ENCODE peak calls at places on chromosomes 6 and 20, in nine cellular contexts. One of them, this sample, is unnamed.

GRCh38 chr6:69917834-69918233 is 51.5 kb downstream of the COL19A1 start:
- DNase-seq in IMR-90: peak; percentile 77
- DNase-seq in spleen: no peak
- DNase-seq in cardiac muscle cell: no peak
- DNase-seq in psoas muscle: peak; percentile 29
- DNase-seq in CD8-positive, alpha-beta T cell: no peak
- DNase-seq in GM20000: peak; percentile 3
- DNase-seq in tibial nerve: no peak
- DNase-seq in NB4: peak; percentile 73
- DNase-seq in this sample: no peak

GRCh38 chr6:5338177-5338960 is 77.1 kb downstream of the FARS2 start:
- DNase-seq in NB4: no peak
- DNase-seq in CD8-positive, alpha-beta T cell: no peak
- DNase-seq in cardiac muscle cell: no peak
- DNase-seq in spleen: no peak
- DNase-seq in IMR-90: no peak
- DNase-seq in tibial nerve: no peak
- DNase-seq in GM20000: peak; percentile 36
- DNase-seq in psoas muscle: no peak
- DNase-seq in this sample: no peak

GRCh38 chr6:30591008-30591407 is 19.8 kb downstream of the ABCF1 start:
- DNase-seq in psoas muscle: no peak
- DNase-seq in tibial nerve: no peak
- DNase-seq in IMR-90: peak; percentile 72
- DNase-seq in GM20000: no peak
- DNase-seq in cardiac muscle cell: no peak
- DNase-seq in NB4: no peak
- DNase-seq in CD8-positive, alpha-beta T cell: no peak
- DNase-seq in spleen: no peak
- DNase-seq in this sample: no peak

GRCh38 chr6:143264291-143264834 is 186.1 kb downstream of the ADAT2 start:
- DNase-seq in cardiac muscle cell: no peak
- DNase-seq in GM20000: no peak
- DNase-seq in psoas muscle: no peak
- DNase-seq in CD8-positive, alpha-beta T cell: no peak
- DNase-seq in tibial nerve: no peak
- DNase-seq in IMR-90: no peak
- DNase-seq in spleen: no peak
- DNase-seq in NB4: no peak
- DNase-seq in this sample: no peak

GRCh38 chr20:59589051-59589450 is 15.3 kb upstream of the PHACTR3 start:
- DNase-seq in IMR-90: no peak
- DNase-seq in tibial nerve: no peak
- DNase-seq in spleen: peak; percentile 33
- DNase-seq in cardiac muscle cell: no peak
- DNase-seq in psoas muscle: no peak
- DNase-seq in NB4: no peak
- DNase-seq in CD8-positive, alpha-beta T cell: no peak
- DNase-seq in GM20000: no peak
- DNase-seq in this sample: peak; percentile 6

GRCh38 chr6:67615796-67616195 is 1019.3 kb upstream of the ADGRB3 start:
- DNase-seq in GM20000: no peak
- DNase-seq in cardiac muscle cell: no peak
- DNase-seq in tibial nerve: no peak
- DNase-seq in spleen: no peak
- DNase-seq in CD8-positive, alpha-beta T cell: no peak
- DNase-seq in IMR-90: peak; percentile 19
- DNase-seq in psoas muscle: no peak
- DNase-seq in NB4: no peak
- DNase-seq in this sample: no peak

GRCh38 chr6:35296931-35297330 is 687 bp upstream of the DEF6 start:
- DNase-seq in GM20000: no peak
- DNase-seq in CD8-positive, alpha-beta T cell: no peak
- DNase-seq in cardiac muscle cell: no peak
- DNase-seq in psoas muscle: no peak
- DNase-seq in IMR-90: no peak
- DNase-seq in NB4: no peak
- DNase-seq in spleen: no peak
- DNase-seq in tibial nerve: no peak
- DNase-seq in this sample: no peak

GRCh38 chr6:36979343-36979742 is 6.7 kb downstream of the MTCH1 start:
- DNase-seq in cardiac muscle cell: peak; percentile 41
- DNase-seq in psoas muscle: peak; percentile 78
- DNase-seq in spleen: no peak
- DNase-seq in GM20000: no peak
- DNase-seq in tibial nerve: no peak
- DNase-seq in CD8-positive, alpha-beta T cell: peak; percentile 61
- DNase-seq in NB4: no peak
- DNase-seq in IMR-90: peak; percentile 41
- DNase-seq in this sample: no peak

GRCh38 chr6:107128577-107128976 is 13.3 kb upstream of the BEND3 start:
- DNase-seq in spleen: no peak
- DNase-seq in CD8-positive, alpha-beta T cell: no peak
- DNase-seq in GM20000: no peak
- DNase-seq in cardiac muscle cell: peak; percentile 24
- DNase-seq in IMR-90: no peak
- DNase-seq in NB4: no peak
- DNase-seq in tibial nerve: no peak
- DNase-seq in psoas muscle: no peak
- DNase-seq in this sample: no peak

GRCh38 chr6:45423111-45423900 is 45.6 kb upstream of the SUPT3H start:
- DNase-seq in psoas muscle: peak; percentile 70
- DNase-seq in spleen: peak; percentile 89
- DNase-seq in GM20000: peak; percentile 33
- DNase-seq in IMR-90: no peak
- DNase-seq in NB4: peak; percentile 88
- DNase-seq in CD8-positive, alpha-beta T cell: no peak
- DNase-seq in tibial nerve: peak; percentile 38
- DNase-seq in cardiac muscle cell: peak; percentile 35
- DNase-seq in this sample: peak; percentile 39

GRCh38 chr6:45422541-45423110 is 44.9 kb upstream of the SUPT3H start:
- DNase-seq in psoas muscle: peak; percentile 64
- DNase-seq in spleen: peak; percentile 91
- DNase-seq in CD8-positive, alpha-beta T cell: peak; percentile 77
- DNase-seq in NB4: peak; percentile 77
- DNase-seq in cardiac muscle cell: peak; percentile 36
- DNase-seq in GM20000: peak; percentile 34
- DNase-seq in tibial nerve: no peak
- DNase-seq in IMR-90: peak; percentile 55
- DNase-seq in this sample: peak; percentile 50

GRCh38 chr6:45420083-45420908 is 42.6 kb upstream of the SUPT3H start:
- DNase-seq in psoas muscle: no peak
- DNase-seq in cardiac muscle cell: no peak
- DNase-seq in tibial nerve: no peak
- DNase-seq in GM20000: no peak
- DNase-seq in CD8-positive, alpha-beta T cell: peak; percentile 72
- DNase-seq in spleen: peak; percentile 77
- DNase-seq in NB4: peak; percentile 82
- DNase-seq in IMR-90: peak; percentile 64
- DNase-seq in this sample: no peak

GRCh38 chr6:45420909-45421699 is 43.4 kb upstream of the SUPT3H start:
- DNase-seq in CD8-positive, alpha-beta T cell: no peak
- DNase-seq in spleen: no peak
- DNase-seq in psoas muscle: no peak
- DNase-seq in GM20000: peak; percentile 43
- DNase-seq in NB4: no peak
- DNase-seq in cardiac muscle cell: no peak
- DNase-seq in tibial nerve: no peak
- DNase-seq in IMR-90: no peak
- DNase-seq in this sample: no peak

DNA sequence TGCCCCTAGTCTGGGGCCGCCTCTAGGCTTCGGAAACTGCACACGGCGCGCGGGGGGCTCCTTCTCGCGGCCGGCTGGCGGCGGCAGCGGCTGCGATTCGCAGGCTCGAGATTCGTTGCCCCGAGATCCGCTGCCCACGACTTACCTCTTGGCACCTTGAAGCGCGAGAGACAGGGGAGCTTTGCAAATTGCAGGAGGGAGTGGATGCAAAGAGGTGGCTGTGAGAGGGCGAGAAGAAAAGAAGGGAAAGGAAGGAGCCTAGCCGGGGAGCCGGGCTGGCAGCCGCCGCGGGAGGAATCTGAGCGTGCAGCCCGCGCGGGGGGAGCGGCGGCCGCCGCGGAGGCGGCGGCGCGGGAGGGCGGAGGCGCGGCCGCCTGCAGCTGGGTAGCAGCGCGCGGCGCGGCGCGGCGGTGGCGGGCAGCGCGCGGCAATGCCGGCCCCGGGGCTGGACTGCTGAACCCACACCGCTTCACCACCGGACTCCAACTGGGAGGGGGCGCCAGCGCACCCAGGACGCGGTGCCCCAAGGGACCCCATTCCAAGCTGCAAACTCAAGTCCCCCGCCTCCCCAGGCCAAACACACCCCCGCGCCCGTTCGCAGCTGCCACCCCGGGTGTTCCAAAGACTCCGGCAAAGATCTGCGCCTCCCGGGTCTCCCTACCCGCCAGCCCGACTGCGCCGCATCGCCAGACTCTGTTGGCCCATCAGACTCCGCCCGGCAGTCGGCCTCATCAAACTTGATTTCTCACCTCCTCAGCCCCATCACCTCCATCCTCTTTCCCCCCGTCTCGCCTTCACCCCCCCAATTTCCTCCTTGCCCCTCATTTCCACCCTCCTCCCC is 44.2 kb upstream of the SUPT3H start:
- DNase-seq in psoas muscle: peak; percentile 79
- DNase-seq in GM20000: peak; percentile 62
- DNase-seq in tibial nerve: peak; percentile 58
- DNase-seq in spleen: peak; percentile 90
- DNase-seq in IMR-90: peak; percentile 67
- DNase-seq in NB4: peak; percentile 95
- DNase-seq in cardiac muscle cell: peak; percentile 62
- DNase-seq in CD8-positive, alpha-beta T cell: peak; percentile 39
- DNase-seq in this sample: peak; percentile 58
- TF ChIP-seq CTCF in psoas muscle: no peak
- TF ChIP-seq CTCF in GM20000: no peak
- TF ChIP-seq CTCF in tibial nerve: peak; percentile 39
- TF ChIP-seq CTCF in spleen: no peak
- TF ChIP-seq CTCF in IMR-90: peak; percentile 38
- TF ChIP-seq CTCF in NB4: peak; percentile 23
- TF ChIP-seq CTCF in cardiac muscle cell: peak; percentile 46
- TF ChIP-seq CTCF in CD8-positive, alpha-beta T cell: no peak
- TF ChIP-seq CTCF in this sample: no peak

GRCh38 chr6:163709693-163710092 is 295.2 kb downstream of the QKI start:
- DNase-seq in spleen: no peak
- DNase-seq in psoas muscle: no peak
- DNase-seq in IMR-90: no peak
- DNase-seq in cardiac muscle cell: no peak
- DNase-seq in NB4: peak; percentile 46
- DNase-seq in GM20000: no peak
- DNase-seq in tibial nerve: no peak
- DNase-seq in CD8-positive, alpha-beta T cell: no peak
- DNase-seq in this sample: no peak

GRCh38 chr6:163709255-163709654 is 294.7 kb downstream of the QKI start:
- DNase-seq in tibial nerve: no peak
- DNase-seq in IMR-90: no peak
- DNase-seq in spleen: no peak
- DNase-seq in CD8-positive, alpha-beta T cell: no peak
- DNase-seq in NB4: no peak
- DNase-seq in cardiac muscle cell: no peak
- DNase-seq in psoas muscle: no peak
- DNase-seq in GM20000: no peak
- DNase-seq in this sample: no peak

GRCh38 chr6:163711615-163712568 is 297.4 kb downstream of the QKI start:
- DNase-seq in NB4: peak; percentile 99
- DNase-seq in spleen: peak; percentile 90
- DNase-seq in GM20000: no peak
- DNase-seq in psoas muscle: peak; percentile 95
- DNase-seq in cardiac muscle cell: no peak
- DNase-seq in tibial nerve: peak; percentile 93
- DNase-seq in IMR-90: no peak
- DNase-seq in CD8-positive, alpha-beta T cell: no peak
- DNase-seq in this sample: no peak

GRCh38 chr6:163711071-163711470 is 296.6 kb downstream of the QKI start:
- DNase-seq in IMR-90: no peak
- DNase-seq in tibial nerve: no peak
- DNase-seq in psoas muscle: no peak
- DNase-seq in cardiac muscle cell: no peak
- DNase-seq in CD8-positive, alpha-beta T cell: no peak
- DNase-seq in NB4: peak; percentile 22
- DNase-seq in spleen: no peak
- DNase-seq in GM20000: no peak
- DNase-seq in this sample: no peak

DNA sequence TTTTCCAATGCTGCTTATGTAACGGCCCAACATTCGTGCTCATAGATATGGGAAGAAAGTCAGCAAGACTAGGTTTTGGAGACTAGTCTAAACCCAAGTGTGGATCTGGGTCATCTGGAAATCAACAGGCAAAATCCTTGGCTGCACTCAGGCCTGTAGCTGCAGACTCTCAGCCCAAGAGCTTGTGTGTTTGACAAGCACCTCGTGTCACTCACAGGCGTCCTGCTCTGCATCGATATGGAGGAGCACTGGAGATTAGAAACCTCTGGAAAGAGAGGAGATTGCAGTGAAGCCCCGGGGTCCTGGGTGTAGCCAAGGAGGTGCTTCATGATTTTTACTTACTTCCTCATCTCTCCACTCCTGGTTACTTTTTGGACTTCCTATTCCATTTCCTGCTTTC is 296.0 kb downstream of the QKI start:
- DNase-seq in psoas muscle: no peak
- DNase-seq in IMR-90: no peak
- DNase-seq in tibial nerve: no peak
- DNase-seq in NB4: peak; percentile 45
- DNase-seq in spleen: no peak
- DNase-seq in CD8-positive, alpha-beta T cell: no peak
- DNase-seq in cardiac muscle cell: peak; percentile 75
- DNase-seq in GM20000: no peak
- DNase-seq in this sample: no peak
- TF ChIP-seq CTCF in psoas muscle: no peak
- TF ChIP-seq CTCF in IMR-90: no peak
- TF ChIP-seq CTCF in tibial nerve: no peak
- TF ChIP-seq CTCF in NB4: no peak
- TF ChIP-seq CTCF in spleen: no peak
- TF ChIP-seq CTCF in CD8-positive, alpha-beta T cell: no peak
- TF ChIP-seq CTCF in cardiac muscle cell: no peak
- TF ChIP-seq CTCF in GM20000: no peak
- TF ChIP-seq CTCF in this sample: no peak

GRCh38 chr6:11413112-11413687 is 124.3 kb upstream of the TMEM170B start:
- DNase-seq in CD8-positive, alpha-beta T cell: no peak
- DNase-seq in NB4: peak; percentile 20
- DNase-seq in GM20000: no peak
- DNase-seq in spleen: no peak
- DNase-seq in tibial nerve: no peak
- DNase-seq in IMR-90: no peak
- DNase-seq in cardiac muscle cell: no peak
- DNase-seq in psoas muscle: no peak
- DNase-seq in this sample: no peak
- TF ChIP-seq CTCF in CD8-positive, alpha-beta T cell: no peak
- TF ChIP-seq CTCF in NB4: no peak
- TF ChIP-seq CTCF in GM20000: peak; percentile 6
- TF ChIP-seq CTCF in spleen: no peak
- TF ChIP-seq CTCF in tibial nerve: no peak
- TF ChIP-seq CTCF in IMR-90: no peak
- TF ChIP-seq CTCF in cardiac muscle cell: no peak
- TF ChIP-seq CTCF in psoas muscle: no peak
- TF ChIP-seq CTCF in this sample: no peak

DNA sequence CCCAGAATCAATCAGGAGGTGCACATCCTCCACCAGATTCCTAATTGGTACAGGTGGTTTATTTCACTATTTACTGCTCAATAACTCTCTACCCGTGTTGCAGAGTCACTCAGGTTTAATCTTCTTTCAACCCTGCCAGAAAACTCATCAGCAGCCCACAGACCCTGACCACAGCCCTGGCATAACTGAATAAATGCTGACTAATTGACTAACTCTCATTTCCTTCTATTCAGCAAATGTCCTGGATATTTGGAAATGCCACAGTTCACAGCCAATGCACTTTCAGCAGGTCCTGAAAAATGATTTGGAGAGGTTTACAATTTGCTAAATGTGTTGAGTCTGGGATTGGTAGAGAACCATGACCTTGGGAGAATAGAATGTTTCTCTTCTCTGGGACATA is 62.3 kb downstream of the TRMT6 start:
- DNase-seq in NB4: peak; percentile 47
- DNase-seq in tibial nerve: no peak
- DNase-seq in spleen: no peak
- DNase-seq in GM20000: no peak
- DNase-seq in psoas muscle: no peak
- DNase-seq in IMR-90: no peak
- DNase-seq in cardiac muscle cell: no peak
- DNase-seq in CD8-positive, alpha-beta T cell: no peak
- DNase-seq in this sample: no peak
- TF ChIP-seq CTCF in NB4: no peak
- TF ChIP-seq CTCF in tibial nerve: no peak
- TF ChIP-seq CTCF in spleen: no peak
- TF ChIP-seq CTCF in GM20000: no peak
- TF ChIP-seq CTCF in psoas muscle: no peak
- TF ChIP-seq CTCF in IMR-90: no peak
- TF ChIP-seq CTCF in cardiac muscle cell: no peak
- TF ChIP-seq CTCF in CD8-positive, alpha-beta T cell: no peak
- TF ChIP-seq CTCF in this sample: no peak